ENCODE peak calls at places on chromosomes 2 and 18, in seven cellular contexts. Q, X, H, V, I, A and M are unnamed samples.

GRCh38 chr18:74862094-74862493 is 264.4 kb downstream of the ZNF407 start:
- DNase-seq in Q (no peak), X (no peak), H (no peak), V (no peak), A (no peak), I (no peak), M (no peak)

GRCh38 chr2:10773841-10774341 is 38.7 kb downstream of the PDIA6 start:
- DNase-seq in V (no peak), I (no peak), H (no peak), Q (no peak), X (no peak), A (no peak), M (no peak)

GRCh38 chr18:34695300-34695699 is 14.8 kb upstream of the DTNA start:
- DNase-seq in X (no peak), H (no peak), A (no peak), V (no peak), I (no peak), Q (no peak), M (no peak)

GRCh38 chr2:65031341-65032015 is 24.7 kb upstream of the CEP68 start:
- DNase-seq in A (no peak), I (peak; percentile 49), H (no peak), X (no peak), V (no peak), Q (no peak), M (no peak)

GRCh38 chr2:206840999-206841398 is 75.6 kb downstream of the FASTKD2 start:
- DNase-seq in X (no peak), V (no peak), Q (no peak), I (no peak), A (no peak), H (no peak), M (no peak)

GRCh38 chr2:31137211-31138036 is 816 bp downstream of the GALNT14 start:
- DNase-seq in Q (no peak), H (peak; percentile 72), I (peak; percentile 36), A (peak; percentile 1), X (no peak), V (peak; percentile 15), M (no peak)

GRCh38 chr2:212766921-212767320 is 228.3 kb upstream of the ERBB4 start:
- DNase-seq in H (no peak), X (no peak), Q (no peak), V (no peak), I (no peak), A (no peak), M (no peak)

GRCh38 chr2:170375192-170375591 is 197.2 kb downstream of the MYO3B start:
- DNase-seq in I (no peak), H (no peak), Q (no peak), A (no peak), X (no peak), V (no peak), M (no peak)

GRCh38 chr2:506866-507265 is 170.3 kb downstream of the TMEM18 start:
- DNase-seq in X (no peak), I (no peak), H (no peak), V (no peak), Q (no peak), A (no peak), M (no peak)

GRCh38 chr2:159035790-159036411 is 67.5 kb downstream of the TANC1 start:
- DNase-seq in X (peak; percentile 41), V (no peak), H (peak; percentile 10), Q (no peak), I (peak; percentile 57), A (peak; percentile 82), M (no peak)

GRCh38 chr2:29295843-29296242 is 180.6 kb downstream of the CLIP4 start:
- DNase-seq in H (peak; percentile 25), Q (peak; percentile 32), X (no peak), V (no peak), I (no peak), A (peak; percentile 60), M (no peak)

GRCh38 chr2:128347701-128348504 is 29.2 kb upstream of the HS6ST1 start:
- DNase-seq in V (peak; percentile 60), Q (peak; percentile 90), I (no peak), H (no peak), A (peak; percentile 31), X (no peak), M (peak; percentile 84)

GRCh38 chr18:79405019-79405780 is 9.5 kb downstream of the NFATC1 start:
- DNase-seq in I (no peak), V (no peak), A (no peak), H (no peak), Q (no peak), X (no peak), M (peak; percentile 63)

GRCh38 chr2:88451647-88452150 is 794 bp downstream of the FOXI3 start:
- DNase-seq in V (no peak), A (peak; percentile 3), I (peak; percentile 53), H (no peak), X (no peak), Q (no peak), M (no peak)

GRCh38 chr2:171205551-171205950 is 44.9 kb upstream of the TLK1 start:
- DNase-seq in Q (no peak), H (no peak), I (no peak), X (no peak), V (no peak), A (no peak), M (no peak)

GRCh38 chr2:122072666-122073065 is 317.2 kb downstream of the TSN start:
- DNase-seq in I (no peak), X (peak; percentile 41), Q (no peak), V (no peak), A (peak; percentile 18), H (no peak), M (no peak)

GRCh38 chr2:106097370-106098000 is 96.6 kb downstream of the UXS1 start:
- DNase-seq in A (no peak), Q (no peak), H (no peak), I (no peak), V (no peak), X (no peak), M (no peak)

GRCh38 chr2:127355407-127356008 is 32.3 kb downstream of the MAP3K2 start:
- DNase-seq in V (no peak), Q (no peak), A (peak; percentile 31), I (peak; percentile 63), X (no peak), H (no peak), M (no peak)

GRCh38 chr2:112725545-112726457 is 5.0 kb downstream of the NT5DC4 start:
- DNase-seq in X (no peak), A (no peak), H (no peak), Q (no peak), V (no peak), I (no peak), M (no peak)

GRCh38 chr2:224039080-224039769 is at the start of gene SERPINE2:
- DNase-seq in I (peak; percentile 59), Q (peak; percentile 74), X (peak; percentile 37), V (peak; percentile 52), A (peak; percentile 27), H (peak; percentile 91), M (peak; percentile 71)

GRCh38 chr2:104563398-104564024 is 290.4 kb upstream of the POU3F3 start:
- DNase-seq in H (no peak), X (no peak), Q (no peak), A (no peak), V (no peak), I (no peak), M (no peak)

GRCh38 chr18:24595556-24595955 is 135.1 kb downstream of the HRH4 start:
- DNase-seq in I (no peak), H (no peak), A (no peak), Q (no peak), X (no peak), V (no peak), M (no peak)

GRCh38 chr2:9538000-9538507 is 17.6 kb downstream of the ADAM17 start:
- DNase-seq in H (peak; percentile 47), X (no peak), I (no peak), V (no peak), Q (no peak), A (peak; percentile 94), M (no peak)

GRCh38 chr2:240358821-240359342 is 76.6 kb upstream of the GPC1 start:
- DNase-seq in Q (peak; percentile 57), I (no peak), H (no peak), A (no peak), X (no peak), V (no peak), M (no peak)
- TF ChIP-seq CTCF in Q (no peak), I (no peak), H (no peak), A (no peak), X (no peak), V (no peak), M (no peak)

GRCh38 chr18:59272971-59273935 is at the start of gene RAX:
- DNase-seq in H (peak; percentile 52), A (peak; percentile 7), Q (no peak), I (no peak), V (no peak), X (no peak), M (no peak)
- TF ChIP-seq CTCF in H (no peak), A (peak; percentile 5), Q (no peak), I (no peak), V (no peak), X (peak; percentile 30), M (no peak)

DNA sequence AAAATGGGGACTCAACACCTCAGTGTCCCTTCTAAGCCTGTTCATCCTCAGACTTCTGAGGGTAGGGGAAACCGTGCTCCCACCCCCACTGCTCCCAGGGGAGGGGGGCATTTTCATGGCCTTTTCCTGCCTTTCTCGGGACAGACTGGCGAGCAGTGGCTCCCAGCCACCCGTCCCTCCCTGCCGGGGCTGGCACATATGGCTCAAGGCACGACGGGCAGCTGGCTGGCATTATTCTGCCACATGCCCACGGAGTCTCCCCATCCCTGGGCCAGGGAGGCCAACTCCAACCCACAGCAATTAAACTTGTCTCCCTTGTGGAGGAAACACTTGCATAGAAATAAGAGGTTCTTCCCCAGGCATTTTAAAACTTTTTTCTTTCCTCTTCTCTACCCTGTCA is 148.5 kb upstream of the CBLN2 start:
- DNase-seq in A (no peak), V (no peak), H (no peak), Q (no peak), I (no peak), X (no peak), M (no peak)
- TF ChIP-seq CTCF in A (no peak), V (no peak), H (no peak), Q (no peak), I (no peak), X (no peak), M (no peak)

GRCh38 chr2:204176306-204176705 is 239.7 kb downstream of the ICOS start:
- DNase-seq in Q (no peak), H (no peak), V (no peak), A (no peak), X (no peak), I (no peak), M (no peak)

GRCh38 chr2:204175552-204176271 is 239.1 kb downstream of the ICOS start:
- DNase-seq in V (no peak), A (no peak), X (no peak), Q (no peak), H (no peak), I (no peak), M (no peak)

GRCh38 chr2:204180671-204181070 is 244.1 kb downstream of the ICOS start:
- DNase-seq in X (no peak), A (no peak), Q (no peak), I (no peak), V (no peak), H (no peak), M (no peak)

GRCh38 chr2:204177977-204178522 is 241.5 kb downstream of the ICOS start:
- DNase-seq in I (peak; percentile 7), H (no peak), V (peak; percentile 41), X (peak; percentile 20), Q (no peak), A (peak; percentile 38), M (no peak)

GRCh38 chr2:204177251-204177976 is 240.9 kb downstream of the ICOS start:
- DNase-seq in I (no peak), Q (no peak), X (no peak), A (no peak), V (no peak), H (no peak), M (no peak)
- TF ChIP-seq CTCF in I (no peak), Q (no peak), X (no peak), A (no peak), V (no peak), H (no peak), M (no peak)

GRCh38 chr18:5787936-5788335 is 107.4 kb downstream of the TMEM200C start:
- DNase-seq in V (no peak), I (no peak), A (no peak), H (no peak), Q (no peak), X (no peak), M (no peak)
- TF ChIP-seq CTCF in V (no peak), I (no peak), A (no peak), H (no peak), Q (no peak), X (no peak), M (no peak)